ENCODE peak calls at places on chromosomes 4 and X, in five cellular contexts. Q is left ventricle myocardium inferior, M is adrenal gland, C is mucosa of descending colon, B is astrocyte. R is an unnamed sample.

GRCh38 chr4:27024807-27025206 is 164.2 kb downstream of the STIM2 start:
- DNase-seq in Q (no peak), M (no peak), C (no peak), B (no peak), R (peak; percentile 38)

GRCh38 chr4:127505203-127505602 is 127.6 kb upstream of the INTU start:
- DNase-seq in Q (no peak), M (peak; percentile 63), C (no peak), B (peak; percentile 73), R (peak; percentile 92)

GRCh38 chr4:152970102-152970820 is 34.1 kb downstream of the FHDC1 start:
- DNase-seq in Q (no peak), M (no peak), C (no peak), B (peak; percentile 88), R (no peak)

GRCh38 chrX:135463937-135464336 is 42.2 kb downstream of the SMIM10L2A start:
- DNase-seq in Q (no peak), M (peak; percentile 8), C (no peak), B (no peak), R (peak; percentile 34)

GRCh38 chrX:4547218-4547836 is 833.9 kb upstream of the PRKX start:
- DNase-seq in Q (no peak), M (peak; percentile 47), C (peak; percentile 8), B (peak; percentile 2), R (peak; percentile 33)

GRCh38 chr4:140109626-140110213 is 44.3 kb downstream of the MAML3 start:
- DNase-seq in Q (no peak), M (no peak), C (no peak), B (no peak), R (no peak)

GRCh38 chrX:36986231-36986630 is 21.9 kb upstream of the FAM47C start:
- DNase-seq in Q (no peak), M (no peak), C (no peak), B (no peak), R (no peak)

GRCh38 chr4:89836031-89836777 is 757 bp downstream of the SNCA start:
- DNase-seq in Q (no peak), M (no peak), C (no peak), B (no peak), R (peak; percentile 16)

GRCh38 chrX:45903781-45904201 is 641.4 kb downstream of the ZNF674 start:
- DNase-seq in Q (no peak), M (no peak), C (no peak), B (no peak), R (no peak)

GRCh38 chr4:17712166-17712565 is 69.3 kb downstream of the FAM184B start:
- DNase-seq in Q (no peak), M (no peak), C (no peak), B (no peak), R (no peak)

GRCh38 chr4:88897180-88897579 is 159.8 kb downstream of the FAM13A start:
- DNase-seq in Q (no peak), M (peak; percentile 33), C (no peak), B (peak; percentile 4), R (no peak)

GRCh38 chr4:139556071-139556734 is at the start of gene SETD7:
- DNase-seq in Q (peak; percentile 84), M (peak; percentile 83), C (peak; percentile 75), B (peak; percentile 73), R (peak; percentile 72)

GRCh38 chr4:101232074-101232776 is 115.1 kb downstream of the PPP3CA start:
- DNase-seq in Q (no peak), M (peak; percentile 79), C (no peak), B (peak; percentile 85), R (peak; percentile 83)

GRCh38 chrX:118484216-118484903 is 11.3 kb upstream of the DOCK11 start:
- DNase-seq in Q (no peak), M (no peak), C (no peak), B (no peak), R (no peak)

GRCh38 chrX:19602866-19603620 is 87.7 kb upstream of the MAP3K15 start:
- DNase-seq in Q (no peak), M (peak; percentile 61), C (no peak), B (peak; percentile 76), R (peak; percentile 25)
- H3K9me3 ChIP-seq in Q (no peaks in the 10 kb centered on the region), M (no peaks in the 10 kb centered on the region), C (no peaks in the 10 kb centered on the region), B (no peaks in the 10 kb centered on the region), R (no peaks in the 10 kb centered on the region)

GRCh38 chrX:49177338-49177833 is 5.7 kb downstream of the PLP2 start:
- DNase-seq in Q (no peak), M (peak; percentile 43), C (peak; percentile 59), B (no peak), R (no peak)

GRCh38 chrX:49174723-49175122 is 3.0 kb downstream of the PLP2 start:
- DNase-seq in Q (no peak), M (no peak), C (no peak), B (no peak), R (no peak)

GRCh38 chrX:49175435-49175834 is 3.7 kb downstream of the PLP2 start:
- DNase-seq in Q (no peak), M (no peak), C (no peak), B (no peak), R (no peak)

GRCh38 chrX:49176421-49177326 is 5.0 kb downstream of the PLP2 start:
- DNase-seq in Q (no peak), M (peak; percentile 74), C (peak; percentile 56), B (no peak), R (no peak)

DNA sequence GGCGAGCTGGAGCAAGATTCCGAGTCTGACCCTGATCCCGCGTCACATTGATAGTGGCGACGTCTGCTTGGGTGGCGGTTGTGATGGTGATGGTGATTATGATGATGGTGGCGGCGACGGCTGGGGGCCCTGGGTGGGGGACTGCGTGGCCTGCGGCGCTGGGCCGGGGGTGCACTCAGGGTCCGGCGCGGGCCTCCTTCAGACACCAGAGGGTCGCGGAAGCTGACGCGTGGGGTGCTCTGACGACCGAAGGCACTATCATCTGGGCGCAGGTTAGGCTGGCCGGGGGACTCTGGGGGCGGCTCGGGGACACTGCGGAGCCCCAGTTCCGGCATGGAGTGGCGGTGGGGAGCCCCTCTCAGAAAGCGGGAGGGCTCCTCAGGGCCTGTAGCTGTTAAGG is 4.2 kb downstream of the PLP2 start:
- DNase-seq in Q (no peak), M (no peak), C (no peak), B (no peak), R (no peak)
- H3K4me1 ChIP-seq in Q (peaks cover 6% of the 10 kb centered on the region), M (peaks cover 8% of the 10 kb centered on the region), C (peaks cover 5% of the 10 kb centered on the region), B (peaks cover 6% of the 10 kb centered on the region), R (no peaks in the 10 kb centered on the region)

DNA sequence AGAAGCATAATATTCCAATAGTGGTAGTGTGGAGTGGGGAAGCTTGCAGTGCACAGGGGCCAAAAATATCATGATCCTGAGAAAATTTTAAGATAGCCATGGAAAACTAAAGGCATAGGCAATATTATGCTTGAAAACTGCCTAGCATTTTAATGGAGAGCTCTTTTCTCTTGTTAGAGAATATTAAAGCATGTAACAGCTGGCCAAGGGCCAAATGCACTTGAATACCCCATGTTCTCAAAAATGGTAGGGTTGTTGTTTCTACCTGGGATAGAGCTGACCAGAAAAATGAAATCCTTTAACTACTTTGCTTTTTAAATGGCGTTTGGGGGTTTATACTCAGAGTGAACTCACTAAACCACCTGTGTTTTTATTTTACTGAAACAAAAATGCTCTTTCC is 739.6 kb upstream of the SLIT2 start:
- DNase-seq in Q (no peak), M (no peak), C (no peak), B (no peak), R (no peak)
- H3K9me3 ChIP-seq in Q (no peaks in the 10 kb centered on the region), M (no peaks in the 10 kb centered on the region), C (no peaks in the 10 kb centered on the region), B (no peaks in the 10 kb centered on the region), R (no peaks in the 10 kb centered on the region)

GRCh38 chr4:76120199-76120598 is 28.0 kb downstream of the NUP54 start:
- DNase-seq in Q (no peak), M (no peak), C (no peak), B (no peak), R (no peak)

DNA sequence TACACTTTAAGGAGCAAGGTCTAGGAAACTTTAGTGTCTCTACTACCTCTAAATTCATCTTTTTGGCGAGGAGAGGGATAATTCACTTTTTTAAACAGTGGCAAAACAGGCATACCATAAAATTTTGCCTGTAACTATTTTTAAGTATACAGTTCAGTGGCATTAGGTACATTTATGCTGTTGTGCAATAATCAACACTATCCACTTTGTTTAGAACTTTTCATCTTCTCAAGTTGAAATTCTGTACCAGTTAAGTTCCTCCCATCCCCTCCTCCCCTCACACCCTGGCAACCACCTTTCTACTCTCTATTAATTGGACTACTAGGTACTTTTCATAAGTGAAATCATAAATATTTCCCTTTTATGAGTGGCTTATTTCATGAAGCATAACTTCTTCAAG is 31.4 kb downstream of the NUP54 start:
- DNase-seq in Q (no peak), M (no peak), C (no peak), B (no peak), R (no peak)
- H3K4me1 ChIP-seq in Q (no peaks in the 10 kb centered on the region), M (no peaks in the 10 kb centered on the region), C (no peaks in the 10 kb centered on the region), B (no peaks in the 10 kb centered on the region), R (no peaks in the 10 kb centered on the region)

DNA sequence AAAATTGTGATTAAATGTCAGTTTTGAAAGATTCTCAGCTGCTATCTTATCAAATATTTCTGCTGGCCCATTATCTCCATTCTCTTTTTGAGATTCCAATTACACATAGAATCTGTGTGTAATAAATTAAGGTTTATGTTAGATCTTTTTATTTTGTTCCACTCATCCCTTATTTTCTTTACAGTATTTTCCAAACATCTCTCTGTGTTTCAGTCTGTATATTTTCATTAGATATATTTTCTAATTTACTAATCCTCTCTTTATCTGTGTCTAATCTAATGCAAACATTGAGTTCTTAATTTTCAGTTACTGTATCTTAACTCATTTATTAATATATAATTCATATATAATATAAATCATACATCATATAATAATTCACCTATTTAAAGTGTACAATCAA is 268.7 kb downstream of the DCHS2 start:
- DNase-seq in Q (no peak), M (no peak), C (no peak), B (no peak), R (no peak)
- H3K9me3 ChIP-seq in Q (peaks cover 47% of the 10 kb centered on the region), M (no peaks in the 10 kb centered on the region), C (peaks cover 18% of the 10 kb centered on the region), B (peaks cover 4% of the 10 kb centered on the region), R (no peaks in the 10 kb centered on the region)

DNA sequence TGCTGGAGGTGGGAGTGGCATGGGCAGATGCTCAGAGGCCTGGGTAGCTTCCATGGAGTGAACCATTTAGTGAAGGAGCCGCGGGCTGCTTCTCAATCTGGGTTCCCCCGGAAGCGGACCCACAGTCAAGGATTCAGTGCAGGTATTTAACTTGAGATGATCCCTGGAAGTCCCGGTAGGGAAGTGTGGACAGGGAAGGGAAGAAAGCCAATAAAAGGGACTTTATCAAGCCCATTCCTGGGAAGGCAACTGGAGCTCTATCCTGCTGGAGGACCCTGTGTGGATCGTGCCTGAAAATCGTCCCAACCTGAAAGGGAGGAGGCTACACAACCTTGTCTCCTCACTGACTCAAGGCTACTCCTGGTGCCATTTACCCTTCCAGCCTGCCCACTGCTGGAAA is 76.9 kb downstream of the DHX15 start:
- DNase-seq in Q (no peak), M (no peak), C (no peak), B (no peak), R (no peak)
- H3K4me1 ChIP-seq in Q (no peaks in the 10 kb centered on the region), M (no peaks in the 10 kb centered on the region), C (no peaks in the 10 kb centered on the region), B (no peaks in the 10 kb centered on the region), R (no peaks in the 10 kb centered on the region)

R was measured in cardiac muscle cell.